ENCODE peak calls at places on chromosomes 16 and 17, in eight cellular contexts. One of them, this sample, is unnamed.
A peak's percentile ranks its signal among the peaks of the same experiment; 100 is the strongest.

GRCh38 chr16:29943846-29944669 is 17.8 kb upstream of the TMEM219 start:
- DNase-seq in GM23338: peak; percentile 80
- DNase-seq in BJ: peak; percentile 99
- DNase-seq in A549: peak; percentile 99
- DNase-seq in IMR-90: peak; percentile 99
- DNase-seq in dorsolateral prefrontal cortex: no peak
- DNase-seq in CD4-positive, CD25-positive, alpha-beta regulatory T cell: no peak
- DNase-seq in HTR-8/SVneo: peak; percentile 94
- DNase-seq in this sample: peak; percentile 22

GRCh38 chr16:72066747-72067146 is 3.7 kb downstream of the HPR start:
- DNase-seq in HTR-8/SVneo: peak; percentile 23
- DNase-seq in A549: peak; percentile 53
- DNase-seq in dorsolateral prefrontal cortex: no peak
- DNase-seq in CD4-positive, CD25-positive, alpha-beta regulatory T cell: peak; percentile 27
- DNase-seq in IMR-90: peak; percentile 64
- DNase-seq in GM23338: peak; percentile 77
- DNase-seq in BJ: no peak
- DNase-seq in this sample: no peak

GRCh38 chr16:88815901-88816589 is 4.3 kb upstream of the APRT start:
- DNase-seq in CD4-positive, CD25-positive, alpha-beta regulatory T cell: peak; percentile 45
- DNase-seq in A549: peak; percentile 46
- DNase-seq in HTR-8/SVneo: peak; percentile 54
- DNase-seq in dorsolateral prefrontal cortex: no peak
- DNase-seq in BJ: no peak
- DNase-seq in GM23338: peak; percentile 63
- DNase-seq in IMR-90: no peak
- DNase-seq in this sample: no peak

GRCh38 chr16:84726670-84727467 is 27.1 kb downstream of the USP10 start:
- DNase-seq in GM23338: peak; percentile 53
- DNase-seq in IMR-90: no peak
- DNase-seq in A549: no peak
- DNase-seq in BJ: no peak
- DNase-seq in CD4-positive, CD25-positive, alpha-beta regulatory T cell: no peak
- DNase-seq in dorsolateral prefrontal cortex: no peak
- DNase-seq in HTR-8/SVneo: no peak
- DNase-seq in this sample: no peak

GRCh38 chr17:6701719-6702118 is 11.4 kb downstream of the SLC13A5 start:
- DNase-seq in GM23338: peak; percentile 93
- DNase-seq in A549: peak; percentile 50
- DNase-seq in CD4-positive, CD25-positive, alpha-beta regulatory T cell: no peak
- DNase-seq in IMR-90: no peak
- DNase-seq in HTR-8/SVneo: peak; percentile 60
- DNase-seq in dorsolateral prefrontal cortex: no peak
- DNase-seq in BJ: no peak
- DNase-seq in this sample: no peak

GRCh38 chr17:49218941-49219913 is 8.7 kb downstream of the ABI3 start:
- DNase-seq in BJ: no peak
- DNase-seq in HTR-8/SVneo: no peak
- DNase-seq in IMR-90: no peak
- DNase-seq in dorsolateral prefrontal cortex: no peak
- DNase-seq in CD4-positive, CD25-positive, alpha-beta regulatory T cell: no peak
- DNase-seq in A549: no peak
- DNase-seq in GM23338: peak; percentile 64
- DNase-seq in this sample: no peak

GRCh38 chr17:1188812-1189211 is 9.0 kb upstream of the ABR start:
- DNase-seq in BJ: no peak
- DNase-seq in HTR-8/SVneo: no peak
- DNase-seq in IMR-90: peak; percentile 27
- DNase-seq in GM23338: no peak
- DNase-seq in CD4-positive, CD25-positive, alpha-beta regulatory T cell: no peak
- DNase-seq in dorsolateral prefrontal cortex: no peak
- DNase-seq in A549: no peak
- DNase-seq in this sample: no peak

GRCh38 chr16:87780385-87780989 is 14.7 kb upstream of the KLHDC4 start:
- DNase-seq in CD4-positive, CD25-positive, alpha-beta regulatory T cell: no peak
- DNase-seq in IMR-90: peak; percentile 38
- DNase-seq in BJ: no peak
- DNase-seq in A549: no peak
- DNase-seq in dorsolateral prefrontal cortex: no peak
- DNase-seq in GM23338: no peak
- DNase-seq in HTR-8/SVneo: peak; percentile 43
- DNase-seq in this sample: no peak

GRCh38 chr17:35726609-35727460 is 4.6 kb upstream of the RASL10B start:
- DNase-seq in CD4-positive, CD25-positive, alpha-beta regulatory T cell: no peak
- DNase-seq in dorsolateral prefrontal cortex: no peak
- DNase-seq in IMR-90: peak; percentile 88
- DNase-seq in A549: no peak
- DNase-seq in GM23338: peak; percentile 44
- DNase-seq in HTR-8/SVneo: peak; percentile 86
- DNase-seq in BJ: peak; percentile 69
- DNase-seq in this sample: no peak

GRCh38 chr17:29625037-29625750 is 2.5 kb upstream of the CORO6 start:
- DNase-seq in dorsolateral prefrontal cortex: peak; percentile 68
- DNase-seq in HTR-8/SVneo: no peak
- DNase-seq in A549: peak; percentile 73
- DNase-seq in CD4-positive, CD25-positive, alpha-beta regulatory T cell: no peak
- DNase-seq in BJ: no peak
- DNase-seq in IMR-90: peak; percentile 35
- DNase-seq in GM23338: peak; percentile 75
- DNase-seq in this sample: no peak

GRCh38 chr16:78375055-78375679 is 275.7 kb downstream of the WWOX start:
- DNase-seq in CD4-positive, CD25-positive, alpha-beta regulatory T cell: no peak
- DNase-seq in IMR-90: no peak
- DNase-seq in dorsolateral prefrontal cortex: no peak
- DNase-seq in BJ: no peak
- DNase-seq in GM23338: no peak
- DNase-seq in A549: no peak
- DNase-seq in HTR-8/SVneo: no peak
- DNase-seq in this sample: no peak

GRCh38 chr17:45393477-45393876 is 39.2 kb downstream of the ARHGAP27 start:
- DNase-seq in IMR-90: no peak
- DNase-seq in BJ: no peak
- DNase-seq in dorsolateral prefrontal cortex: no peak
- DNase-seq in HTR-8/SVneo: no peak
- DNase-seq in GM23338: no peak
- DNase-seq in A549: no peak
- DNase-seq in CD4-positive, CD25-positive, alpha-beta regulatory T cell: no peak
- DNase-seq in this sample: no peak

GRCh38 chr16:17277981-17278381 is 192.8 kb downstream of the XYLT1 start:
- DNase-seq in IMR-90: peak; percentile 7
- DNase-seq in GM23338: peak; percentile 76
- DNase-seq in dorsolateral prefrontal cortex: peak; percentile 59
- DNase-seq in HTR-8/SVneo: no peak
- DNase-seq in BJ: no peak
- DNase-seq in A549: peak; percentile 22
- DNase-seq in CD4-positive, CD25-positive, alpha-beta regulatory T cell: no peak
- DNase-seq in this sample: no peak

GRCh38 chr16:29834079-29834478 is 13.8 kb downstream of the MVP start:
- DNase-seq in A549: no peak
- DNase-seq in HTR-8/SVneo: no peak
- DNase-seq in dorsolateral prefrontal cortex: no peak
- DNase-seq in CD4-positive, CD25-positive, alpha-beta regulatory T cell: no peak
- DNase-seq in BJ: no peak
- DNase-seq in GM23338: no peak
- DNase-seq in IMR-90: no peak
- DNase-seq in this sample: no peak

GRCh38 chr16:23378921-23379320 is 74.1 kb downstream of the COG7 start:
- DNase-seq in A549: no peak
- DNase-seq in BJ: no peak
- DNase-seq in IMR-90: no peak
- DNase-seq in HTR-8/SVneo: no peak
- DNase-seq in CD4-positive, CD25-positive, alpha-beta regulatory T cell: no peak
- DNase-seq in dorsolateral prefrontal cortex: no peak
- DNase-seq in GM23338: no peak
- DNase-seq in this sample: no peak

GRCh38 chr16:11400076-11400475 is 54.8 kb downstream of the RMI2 start:
- DNase-seq in BJ: no peak
- DNase-seq in GM23338: no peak
- DNase-seq in A549: no peak
- DNase-seq in IMR-90: no peak
- DNase-seq in CD4-positive, CD25-positive, alpha-beta regulatory T cell: no peak
- DNase-seq in dorsolateral prefrontal cortex: no peak
- DNase-seq in HTR-8/SVneo: no peak
- DNase-seq in this sample: no peak

GRCh38 chr17:27446569-27447301 is 9.5 kb upstream of the KSR1 start:
- DNase-seq in dorsolateral prefrontal cortex: no peak
- DNase-seq in IMR-90: peak; percentile 100
- DNase-seq in GM23338: no peak
- DNase-seq in BJ: peak; percentile 30
- DNase-seq in A549: peak; percentile 38
- DNase-seq in CD4-positive, CD25-positive, alpha-beta regulatory T cell: no peak
- DNase-seq in HTR-8/SVneo: peak; percentile 67
- DNase-seq in this sample: no peak

GRCh38 chr16:30985401-30986128 is 558 bp downstream of the HSD3B7 start:
- DNase-seq in GM23338: peak; percentile 79
- DNase-seq in HTR-8/SVneo: peak; percentile 51
- DNase-seq in dorsolateral prefrontal cortex: no peak
- DNase-seq in A549: peak; percentile 65
- DNase-seq in IMR-90: no peak
- DNase-seq in CD4-positive, CD25-positive, alpha-beta regulatory T cell: no peak
- DNase-seq in BJ: no peak
- DNase-seq in this sample: no peak

GRCh38 chr17:73956595-73957465 is 246.6 kb upstream of the RPL38 start:
- DNase-seq in IMR-90: no peak
- DNase-seq in dorsolateral prefrontal cortex: peak; percentile 85
- DNase-seq in CD4-positive, CD25-positive, alpha-beta regulatory T cell: peak; percentile 40
- DNase-seq in HTR-8/SVneo: peak; percentile 39
- DNase-seq in BJ: no peak
- DNase-seq in GM23338: peak; percentile 95
- DNase-seq in A549: peak; percentile 78
- DNase-seq in this sample: no peak

GRCh38 chr16:52446076-52446475 is 100.9 kb downstream of the TOX3 start:
- DNase-seq in dorsolateral prefrontal cortex: no peak
- DNase-seq in IMR-90: no peak
- DNase-seq in HTR-8/SVneo: no peak
- DNase-seq in CD4-positive, CD25-positive, alpha-beta regulatory T cell: no peak
- DNase-seq in A549: no peak
- DNase-seq in BJ: no peak
- DNase-seq in GM23338: no peak
- DNase-seq in this sample: peak; percentile 75

GRCh38 chr17:63647065-63647725 is 25.0 kb downstream of the MAP3K3 start:
- DNase-seq in CD4-positive, CD25-positive, alpha-beta regulatory T cell: no peak
- DNase-seq in IMR-90: peak; percentile 82
- DNase-seq in GM23338: no peak
- DNase-seq in A549: no peak
- DNase-seq in HTR-8/SVneo: no peak
- DNase-seq in BJ: no peak
- DNase-seq in dorsolateral prefrontal cortex: no peak
- DNase-seq in this sample: no peak

GRCh38 chr16:68200120-68200783 is 35.7 kb downstream of the ESRP2 start:
- DNase-seq in dorsolateral prefrontal cortex: no peak
- DNase-seq in IMR-90: peak; percentile 71
- DNase-seq in HTR-8/SVneo: peak; percentile 32
- DNase-seq in GM23338: no peak
- DNase-seq in A549: peak; percentile 13
- DNase-seq in CD4-positive, CD25-positive, alpha-beta regulatory T cell: no peak
- DNase-seq in BJ: no peak
- DNase-seq in this sample: no peak

GRCh38 chr17:75535119-75535537 is 9.6 kb downstream of the LLGL2 start:
- DNase-seq in GM23338: no peak
- DNase-seq in IMR-90: no peak
- DNase-seq in dorsolateral prefrontal cortex: no peak
- DNase-seq in A549: no peak
- DNase-seq in BJ: no peak
- DNase-seq in HTR-8/SVneo: no peak
- DNase-seq in CD4-positive, CD25-positive, alpha-beta regulatory T cell: peak; percentile 55
- DNase-seq in this sample: no peak

GRCh38 chr16:2874032-2874431 is 9.0 kb upstream of the FLYWCH2 start:
- DNase-seq in HTR-8/SVneo: no peak
- DNase-seq in CD4-positive, CD25-positive, alpha-beta regulatory T cell: no peak
- DNase-seq in GM23338: no peak
- DNase-seq in A549: no peak
- DNase-seq in BJ: no peak
- DNase-seq in IMR-90: no peak
- DNase-seq in dorsolateral prefrontal cortex: no peak
- DNase-seq in this sample: no peak

GRCh38 chr17:13596241-13596941 is 5.3 kb downstream of the HS3ST3A1 start:
- DNase-seq in A549: no peak
- DNase-seq in BJ: no peak
- DNase-seq in IMR-90: no peak
- DNase-seq in dorsolateral prefrontal cortex: no peak
- DNase-seq in GM23338: no peak
- DNase-seq in CD4-positive, CD25-positive, alpha-beta regulatory T cell: no peak
- DNase-seq in HTR-8/SVneo: no peak
- DNase-seq in this sample: no peak

GRCh38 chr16:9594047-9594446 is 502.6 kb downstream of the HAPSTR1 start:
- DNase-seq in CD4-positive, CD25-positive, alpha-beta regulatory T cell: no peak
- DNase-seq in IMR-90: no peak
- DNase-seq in BJ: no peak
- DNase-seq in HTR-8/SVneo: no peak
- DNase-seq in GM23338: no peak
- DNase-seq in dorsolateral prefrontal cortex: no peak
- DNase-seq in A549: no peak
- DNase-seq in this sample: no peak

GRCh38 chr16:72073831-72074230 is 10.8 kb downstream of the HPR start:
- DNase-seq in GM23338: no peak
- DNase-seq in A549: no peak
- DNase-seq in dorsolateral prefrontal cortex: no peak
- DNase-seq in CD4-positive, CD25-positive, alpha-beta regulatory T cell: no peak
- DNase-seq in BJ: no peak
- DNase-seq in IMR-90: no peak
- DNase-seq in HTR-8/SVneo: no peak
- DNase-seq in this sample: no peak

This sample was measured in NCI-H524 treated with DMSO at 0.1 percent for 48 hours.